ENCODE peak calls at places on chromosome 20, in six cellular contexts. L, E, Q, N, K and M are unnamed samples. For H3K4me1, the result is how much of the 10 kb centered on the place peaks cover.

GRCh38 chr20:16607364-16608264 is 34.4 kb upstream of the KIF16B start:
- DNase-seq in L (no peak), E (no peak), Q (no peak), N (no peak), K (no peak), M (no peak)

GRCh38 chr20:45374966-45375365 is 3.2 kb downstream of the TP53TG5 start:
- DNase-seq in L (no peak), E (no peak), Q (no peak), N (no peak), K (no peak), M (no peak)

GRCh38 chr20:59670786-59671492 is 66.6 kb downstream of the PHACTR3 start:
- DNase-seq in L (no peak), E (no peak), Q (no peak), N (no peak), K (no peak), M (no peak)

GRCh38 chr20:25022680-25023079 is 30.1 kb upstream of the APMAP start:
- DNase-seq in L (no peak), E (peak), Q (no peak), N (peak), K (no peak), M (peak)

GRCh38 chr20:56249244-56249955 is 868 bp downstream of the MC3R start:
- DNase-seq in L (peak), E (no peak), Q (no peak), N (no peak), K (peak), M (no peak)

GRCh38 chr20:7967199-7967844 is 27.1 kb upstream of the HAO1 start:
- DNase-seq in L (no peak), E (peak), Q (no peak), N (no peak), K (no peak), M (no peak)

GRCh38 chr20:2151805-2152727 is 50.4 kb downstream of the STK35 start:
- DNase-seq in L (no peak), E (no peak), Q (no peak), N (peak), K (no peak), M (no peak)

GRCh38 chr20:49281059-49281912 is 3.4 kb upstream of the ZNFX1 start:
- DNase-seq in L (no peak), E (peak), Q (no peak), N (no peak), K (peak), M (no peak)

GRCh38 chr20:48523191-48523757 is 304.5 kb downstream of the PREX1 start:
- DNase-seq in L (peak), E (no peak), Q (no peak), N (no peak), K (no peak), M (no peak)

GRCh38 chr20:14956026-14956425 is 618.6 kb upstream of the FLRT3 start:
- DNase-seq in L (no peak), E (no peak), Q (no peak), N (no peak), K (no peak), M (no peak)

GRCh38 chr20:38127011-38127621 is 38.0 kb downstream of the TGM2 start:
- DNase-seq in L (peak), E (no peak), Q (no peak), N (peak), K (peak), M (peak)

GRCh38 chr20:25054133-25054820 is 3.7 kb downstream of the ACSS1 start:
- DNase-seq in L (no peak), E (no peak), Q (no peak), N (peak), K (no peak), M (no peak)

GRCh38 chr20:17825949-17826843 is 126.4 kb downstream of the BANF2 start:
- DNase-seq in L (no peak), E (no peak), Q (peak), N (no peak), K (no peak), M (no peak)

GRCh38 chr20:41014557-41015088 is 14.0 kb upstream of the TOP1 start:
- DNase-seq in L (no peak), E (no peak), Q (no peak), N (no peak), K (no peak), M (no peak)

GRCh38 chr20:58366016-58366415 is 23.0 kb upstream of the VAPB start:
- DNase-seq in L (no peak), E (no peak), Q (no peak), N (no peak), K (no peak), M (no peak)

GRCh38 chr20:47982574-47983360 is 197.5 kb upstream of the SULF2 start:
- DNase-seq in L (no peak), E (no peak), Q (no peak), N (no peak), K (no peak), M (no peak)

GRCh38 chr20:2840967-2841531 is 504 bp downstream of the VPS16 start:
- DNase-seq in L (no peak), E (no peak), Q (no peak), N (peak), K (peak), M (peak)

GRCh38 chr20:62469352-62469751 is 6.4 kb downstream of the GATA5 start:
- DNase-seq in L (no peak), E (no peak), Q (no peak), N (no peak), K (no peak), M (no peak)

GRCh38 chr20:8940311-8940710 is 128.6 kb upstream of the PLCB4 start:
- DNase-seq in L (no peak), E (no peak), Q (no peak), N (no peak), K (no peak), M (no peak)

GRCh38 chr20:9027626-9028025 is 41.3 kb upstream of the PLCB4 start:
- DNase-seq in L (no peak), E (no peak), Q (no peak), N (no peak), K (no peak), M (no peak)

GRCh38 chr20:11403711-11404110 is 514.0 kb upstream of the BTBD3 start:
- DNase-seq in L (no peak), E (no peak), Q (no peak), N (no peak), K (no peak), M (no peak)

GRCh38 chr20:17863577-17864292 is 104.9 kb downstream of the SNX5 start:
- DNase-seq in L (no peak), E (no peak), Q (no peak), N (peak), K (no peak), M (no peak)

GRCh38 chr20:9839626-9840025 is 750 bp upstream of the PAK5 start:
- DNase-seq in L (no peak), E (peak), Q (no peak), N (no peak), K (no peak), M (no peak)

GRCh38 chr20:7936735-7937078 is 3.6 kb downstream of the HAO1 start:
- DNase-seq in L (no peak), E (no peak), Q (no peak), N (no peak), K (no peak), M (no peak)

GRCh38 chr20:53872081-53872541 is 198.3 kb downstream of the BCAS1 start:
- DNase-seq in L (no peak), E (no peak), Q (no peak), N (no peak), K (no peak), M (no peak)

GRCh38 chr20:44056010-44056698 is 130.8 kb downstream of the JPH2 start:
- DNase-seq in L (no peak), E (peak), Q (no peak), N (peak), K (no peak), M (no peak)

GRCh38 chr20:48878849-48879248 is 42.7 kb upstream of the ARFGEF2 start:
- DNase-seq in L (no peak), E (no peak), Q (no peak), N (no peak), K (no peak), M (no peak)

DNA sequence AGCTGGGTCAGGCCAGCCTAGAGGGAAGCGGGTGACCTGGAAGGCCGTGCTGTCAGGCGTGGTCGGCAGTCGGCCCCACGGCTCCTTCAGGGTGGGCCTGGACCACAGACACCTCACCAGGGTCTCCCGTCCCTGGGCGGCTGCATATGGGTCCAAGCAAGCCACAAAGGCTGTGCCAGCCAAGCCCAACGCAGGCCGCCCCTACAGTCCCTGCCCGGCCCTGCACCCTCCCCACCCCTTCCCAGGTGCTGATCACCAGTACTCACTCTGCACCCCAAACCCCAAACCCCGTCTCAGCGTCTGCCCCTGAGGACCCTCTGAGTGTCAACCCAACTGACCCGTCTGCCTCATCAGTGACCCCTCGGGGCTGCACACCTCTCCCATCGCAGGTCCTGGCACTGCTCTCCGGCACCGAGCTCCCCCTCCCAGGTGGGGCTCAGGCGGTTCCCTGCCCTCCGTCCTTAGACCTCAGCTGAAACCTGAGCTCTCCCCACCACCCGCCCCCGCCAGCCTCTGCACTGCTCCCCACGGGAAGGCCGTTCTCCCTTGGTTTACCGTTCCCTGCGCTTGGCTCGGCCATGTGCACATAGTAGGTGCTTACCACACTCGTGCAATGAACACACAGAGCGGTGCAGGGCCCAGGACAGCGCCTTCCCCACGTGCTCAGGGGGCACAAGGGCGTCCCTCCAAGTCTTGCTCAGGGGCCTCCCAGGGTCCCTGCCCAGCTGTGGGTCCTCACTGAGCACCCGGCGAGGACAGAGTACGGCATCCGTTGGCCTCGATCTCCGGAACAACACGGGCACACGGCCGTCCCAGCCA is 1.4 kb upstream of the PPDPF start:
- DNase-seq in L (no peak), E (no peak), Q (no peak), N (no peak), K (no peak), M (peak)
- H3K4me1 ChIP-seq in L (under half), E (under half), Q (under half), N (under half), K (half or more), M (under half)

GRCh38 chr20:63696311-63696627 is 183 bp upstream of the TNFRSF6B start:
- DNase-seq in L (peak), E (no peak), Q (no peak), N (no peak), K (no peak), M (no peak)

GRCh38 chr20:63695419-63696310 is 787 bp upstream of the TNFRSF6B start:
- DNase-seq in L (no peak), E (no peak), Q (no peak), N (peak), K (no peak), M (no peak)

GRCh38 chr20:63697357-63697867 is 960 bp downstream of the TNFRSF6B start:
- DNase-seq in L (no peak), E (no peak), Q (no peak), N (no peak), K (no peak), M (no peak)

GRCh38 chr20:63697868-63698545 is 1.6 kb downstream of the TNFRSF6B start:
- DNase-seq in L (no peak), E (no peak), Q (no peak), N (no peak), K (no peak), M (no peak)

GRCh38 chr20:63696628-63697356 is at the start of gene TNFRSF6B:
- DNase-seq in L (no peak), E (no peak), Q (no peak), N (no peak), K (no peak), M (peak)
- TF ChIP-seq POLR2AphosphoS5 in L (peak), E (no peak), Q (no peak), N (peak), K (no peak), M (no peak)

GRCh38 chr20:36153204-36153603 is 1.3 kb upstream of the EPB41L1 start:
- DNase-seq in L (no peak), E (no peak), Q (no peak), N (no peak), K (no peak), M (no peak)

GRCh38 chr20:36155629-36155971 is 1.1 kb downstream of the EPB41L1 start:
- DNase-seq in L (no peak), E (no peak), Q (no peak), N (no peak), K (no peak), M (no peak)

GRCh38 chr20:36152266-36152665 is 2.3 kb upstream of the EPB41L1 start:
- DNase-seq in L (no peak), E (no peak), Q (no peak), N (no peak), K (no peak), M (no peak)

GRCh38 chr20:36154696-36155628 is at the start of gene EPB41L1:
- DNase-seq in L (no peak), E (no peak), Q (no peak), N (no peak), K (no peak), M (peak)

DNA sequence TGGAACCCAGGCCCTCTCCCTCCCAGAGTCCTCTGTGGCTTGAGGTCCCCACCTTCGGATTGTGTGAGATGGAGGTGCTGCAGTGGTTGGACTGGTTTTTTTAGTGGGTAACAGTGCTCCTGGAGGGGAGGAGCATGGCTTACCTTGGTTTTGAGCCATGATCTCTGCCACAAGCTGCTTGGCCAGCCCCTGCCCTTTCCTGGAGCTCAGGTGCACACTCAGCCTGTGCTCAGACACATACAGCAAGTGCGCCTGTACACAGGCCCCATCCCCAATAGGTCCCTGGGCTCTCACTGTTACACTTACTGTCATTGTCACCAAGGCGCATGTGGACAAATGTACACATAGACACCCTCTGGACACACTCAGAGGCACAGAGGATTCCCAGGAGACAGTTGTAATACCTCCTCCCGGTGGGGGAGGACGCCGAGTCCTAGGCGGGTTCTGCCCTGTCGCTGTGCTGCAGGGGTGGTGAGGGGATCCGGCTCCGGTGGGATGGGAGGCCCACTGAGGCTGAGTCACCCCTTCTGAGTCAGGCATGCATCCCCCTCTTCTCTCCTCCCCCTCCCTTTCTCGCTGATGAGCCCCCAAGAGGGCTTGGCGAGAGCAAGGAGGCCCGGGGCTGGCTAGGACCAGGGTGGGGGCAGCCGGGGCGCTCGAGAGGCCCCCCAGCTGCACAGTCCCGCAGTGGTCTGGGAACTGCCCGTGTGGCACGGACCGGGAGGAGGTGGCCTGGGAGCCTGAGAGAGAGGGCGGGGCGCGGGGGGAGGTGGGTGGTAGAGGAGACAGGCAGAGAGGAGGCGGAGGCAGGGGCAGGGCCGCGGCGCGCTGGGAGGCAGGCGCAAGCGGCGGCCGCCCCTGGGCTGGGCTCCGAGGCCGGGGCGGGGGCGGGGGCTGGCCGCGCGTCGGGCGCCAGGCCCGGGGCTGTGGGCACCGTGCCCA is 515 bp upstream of the EPB41L1 start:
- DNase-seq in L (no peak), E (peak), Q (no peak), N (peak), K (peak), M (peak)
- H3K27ac ChIP-seq in L (peak), E (peak), Q (no peak), N (peak), K (no peak), M (peak)

DNA sequence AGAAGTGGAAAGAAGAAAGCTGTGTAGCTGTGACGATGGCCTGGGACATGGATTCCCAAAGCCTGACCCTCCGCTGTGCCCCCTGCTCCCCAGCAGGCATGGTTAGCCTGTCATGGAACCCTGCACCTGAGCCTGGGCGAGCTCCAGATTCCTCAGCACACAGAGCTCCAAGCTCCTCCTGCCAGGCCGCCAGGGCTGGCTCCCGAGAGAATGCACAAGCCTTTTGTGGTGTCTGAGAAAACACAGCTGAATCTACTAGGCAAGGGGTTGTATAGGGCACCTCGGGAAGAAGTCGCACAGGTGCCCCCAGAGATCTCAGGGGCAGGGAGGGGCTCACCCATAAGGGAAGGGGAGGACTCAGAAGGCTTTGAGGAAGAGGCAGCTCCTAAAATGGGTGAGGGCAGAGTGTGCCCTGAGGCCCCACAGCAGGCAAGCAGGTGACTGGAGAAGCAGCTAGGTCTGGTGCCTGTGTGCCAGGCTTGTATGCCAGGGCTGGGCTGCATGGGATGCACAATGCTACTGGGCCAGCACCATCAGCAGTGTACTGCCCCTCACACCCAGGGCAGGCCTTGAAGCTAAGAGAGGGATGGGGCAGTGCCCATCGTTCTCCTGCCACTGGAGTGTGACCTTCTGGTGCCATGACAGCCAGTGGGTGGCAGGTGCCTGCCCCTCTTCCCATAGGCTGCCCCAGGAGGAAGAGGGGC is 64.3 kb upstream of the CD93 start:
- DNase-seq in L (no peak), E (peak), Q (no peak), N (peak), K (no peak), M (no peak)
- H3K4me1 ChIP-seq in L (under half), E (under half), Q (under half), N (under half), K (half or more), M (half or more)

DNA sequence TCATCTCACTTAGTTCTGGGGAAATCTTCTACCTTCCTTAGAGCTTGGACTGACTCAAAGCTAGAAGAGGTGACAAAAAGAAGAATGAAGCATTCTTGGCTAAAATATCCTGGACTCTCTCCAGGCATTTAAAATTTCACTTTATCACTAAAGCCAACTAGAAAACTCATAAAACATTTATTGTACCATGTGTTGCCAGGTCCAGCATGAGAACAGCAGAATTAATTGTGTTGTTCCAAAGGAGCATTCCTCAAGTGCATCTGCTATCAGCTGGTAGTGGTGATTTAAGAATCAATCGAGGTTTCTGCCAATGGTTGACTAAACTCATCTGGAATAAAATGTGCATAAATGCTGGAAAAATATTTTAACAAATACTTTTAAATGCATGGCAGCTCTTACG is 147.3 kb upstream of the SSTR4 start:
- DNase-seq in L (no peak), E (no peak), Q (no peak), N (no peak), K (no peak), M (no peak)
- TF ChIP-seq POLR2AphosphoS5 in L (no peak), E (no peak), Q (no peak), N (no peak), K (no peak), M (no peak)